ENCODE peak calls at places on chromosomes 2 and 18, in six cellular contexts. A is A549, V is K562, X is NB4, M is GM12878, I is HepG2. K is an unnamed sample.

GRCh38 chr2:232492963-232493700 is 5.5 kb upstream of the ECEL1 start:
- DNase-seq in A (no peak), V (no peak), X (no peak), M (no peak), I (no peak), K (no peak)

GRCh38 chr2:54830546-54830945 is 107.1 kb downstream of the EML6 start:
- DNase-seq in A (no peak), V (no peak), X (no peak), M (no peak), I (no peak), K (peak)

GRCh38 chr2:723761-724160 is 46.6 kb upstream of the TMEM18 start:
- DNase-seq in A (no peak), V (no peak), X (no peak), M (no peak), I (no peak), K (no peak)

GRCh38 chr18:78073275-78073674 is 823.6 kb downstream of the GALR1 start:
- DNase-seq in A (no peak), V (no peak), X (peak), M (no peak), I (no peak), K (no peak)

GRCh38 chr18:38244360-38244940 is 678.9 kb upstream of the CELF4 start:
- DNase-seq in A (no peak), V (no peak), X (no peak), M (no peak), I (no peak), K (no peak)

GRCh38 chr2:98634406-98635092 is 26.2 kb downstream of the UNC50 start:
- DNase-seq in A (peak), V (peak), X (peak), M (no peak), I (peak), K (peak)

GRCh38 chr2:44620189-44620990 is 258.6 kb downstream of the CAMKMT start:
- DNase-seq in A (no peak), V (no peak), X (no peak), M (no peak), I (no peak), K (no peak)

GRCh38 chr2:225027061-225027762 is 15.1 kb downstream of the DOCK10 start:
- DNase-seq in A (no peak), V (no peak), X (peak), M (no peak), I (no peak), K (no peak)

GRCh38 chr2:156087875-156088274 is 244.6 kb downstream of the NR4A2 start:
- DNase-seq in A (no peak), V (no peak), X (no peak), M (no peak), I (no peak), K (no peak)

GRCh38 chr2:222361787-222362186 is 62.6 kb upstream of the SGPP2 start:
- DNase-seq in A (no peak), V (no peak), X (no peak), M (no peak), I (no peak), K (peak)

GRCh38 chr2:68784191-68784590 is 49.6 kb downstream of the ARHGAP25 start:
- DNase-seq in A (no peak), V (no peak), X (peak), M (no peak), I (no peak), K (no peak)

GRCh38 chr2:177597759-177598158 is 205.2 kb downstream of the AGPS start:
- DNase-seq in A (no peak), V (no peak), X (no peak), M (no peak), I (no peak), K (peak)

GRCh38 chr2:6526093-6526824 is 339.4 kb downstream of the CMPK2 start:
- DNase-seq in A (no peak), V (no peak), X (peak), M (peak), I (peak), K (no peak)

GRCh38 chr2:168210216-168210897 is 37.0 kb downstream of the STK39 start:
- DNase-seq in A (no peak), V (no peak), X (peak), M (no peak), I (no peak), K (no peak)

GRCh38 chr2:209348453-209348852 is 75.4 kb upstream of the MAP2 start:
- DNase-seq in A (no peak), V (no peak), X (no peak), M (no peak), I (no peak), K (no peak)

GRCh38 chr18:59988098-59988706 is 88.4 kb downstream of the PMAIP1 start:
- DNase-seq in A (peak), V (peak), X (peak), M (no peak), I (peak), K (peak)

GRCh38 chr2:226183033-226183432 is 616.6 kb downstream of the IRS1 start:
- DNase-seq in A (no peak), V (no peak), X (no peak), M (no peak), I (no peak), K (no peak)

GRCh38 chr2:18301421-18302139 is 258.9 kb downstream of the RDH14 start:
- DNase-seq in A (no peak), V (no peak), X (no peak), M (no peak), I (no peak), K (no peak)

DNA sequence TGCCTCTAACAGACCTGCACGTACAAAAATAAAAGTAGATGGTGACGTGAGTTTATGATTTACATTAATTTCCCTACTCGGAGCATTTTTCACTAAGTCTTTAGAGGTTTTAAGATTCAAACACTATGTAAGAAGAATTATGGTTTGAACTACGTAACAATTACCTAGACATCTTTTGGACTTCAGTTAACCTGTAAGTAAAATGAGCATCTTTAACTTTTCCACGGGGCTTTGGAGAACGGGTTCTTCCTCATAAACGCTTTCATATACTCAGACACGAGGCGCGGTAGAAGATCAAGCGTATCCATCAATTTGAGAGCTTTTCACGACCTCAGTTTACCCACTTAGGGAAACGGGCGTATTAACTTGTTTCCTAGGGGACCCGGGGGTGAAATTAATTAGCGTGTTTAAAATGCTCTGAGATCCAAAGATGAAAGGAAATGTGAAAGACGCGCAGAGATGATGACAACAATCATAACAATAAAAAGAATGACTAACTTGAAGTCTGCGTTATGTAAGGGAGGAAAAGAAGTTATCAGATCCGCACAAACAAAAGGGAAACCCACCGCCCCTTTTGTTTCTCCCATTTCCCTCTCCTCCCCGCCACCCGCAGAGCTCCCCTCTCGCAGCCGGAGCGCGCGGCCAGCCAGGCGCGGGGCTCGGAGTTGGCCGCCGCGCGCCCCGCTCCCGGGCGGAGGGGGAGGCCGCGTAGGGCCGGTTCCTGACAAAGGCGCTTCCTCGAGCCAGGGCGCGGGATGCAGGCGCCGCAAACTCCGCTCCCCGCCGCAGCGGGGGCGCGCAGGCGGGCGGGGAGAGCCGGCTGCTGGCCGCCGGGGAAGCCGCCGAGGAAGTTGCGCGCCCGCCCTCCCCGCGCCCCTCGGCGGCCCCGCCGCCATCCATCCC is 815 bp downstream of the PELI1 start:
- DNase-seq in A (peak), V (peak), X (peak), M (no peak), I (peak), K (peak)
- TF ChIP-seq MYC in A (no peak), V (no peak), X (no peak), M (no peak), I (no peak), K (no peak)

GRCh38 chr18:22171839-22172582 is 2.6 kb downstream of the GATA6 start:
- DNase-seq in A (no peak), V (no peak), X (no peak), M (no peak), I (no peak), K (no peak)
- H3K4me3 ChIP-seq in A (no peak), V (no peak), X (no peak), M (no peak), I (no peak), K (peak)

GRCh38 chr2:26571316-26571715 is 69.8 kb downstream of the CIB4 start:
- DNase-seq in A (no peak), V (no peak), X (no peak), M (no peak), I (no peak), K (no peak)
- TF ChIP-seq MYC in A (no peak), V (no peak), X (no peak), M (no peak), I (no peak), K (no peak)

DNA sequence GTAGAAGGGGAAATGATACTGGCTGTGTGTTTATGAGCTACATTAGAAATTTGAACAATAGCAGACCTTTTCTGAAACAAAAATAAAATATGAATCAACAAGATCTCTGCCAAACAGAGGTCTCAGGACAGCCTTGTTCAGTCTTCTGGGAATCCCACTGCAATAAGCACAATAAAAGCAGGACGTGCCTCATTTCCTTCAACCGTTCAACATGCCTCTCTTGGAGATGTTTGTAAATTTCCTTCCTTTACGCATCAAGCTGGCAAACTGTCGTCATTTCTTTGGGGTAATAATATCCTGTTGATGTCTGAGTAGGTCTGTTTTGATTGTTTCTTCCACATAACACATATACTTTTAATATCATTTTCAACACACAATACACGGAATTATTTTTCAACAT is 77.2 kb downstream of the TCF4 start:
- DNase-seq in A (no peak), V (no peak), X (no peak), M (no peak), I (no peak), K (peak)
- H3K4me3 ChIP-seq in A (no peak), V (no peak), X (no peak), M (peak), I (no peak), K (no peak)

GRCh38 chr2:37647941-37648315 is 23.5 kb downstream of the CDC42EP3 start:
- DNase-seq in A (no peak), V (no peak), X (no peak), M (no peak), I (no peak), K (no peak)

GRCh38 chr2:37645363-37645762 is 26.1 kb downstream of the CDC42EP3 start:
- DNase-seq in A (no peak), V (no peak), X (peak), M (no peak), I (no peak), K (peak)

GRCh38 chr2:37643102-37644078 is 28.1 kb downstream of the CDC42EP3 start:
- DNase-seq in A (no peak), V (no peak), X (no peak), M (no peak), I (no peak), K (peak)

GRCh38 chr2:37644191-37644590 is 27.3 kb downstream of the CDC42EP3 start:
- DNase-seq in A (no peak), V (no peak), X (no peak), M (no peak), I (no peak), K (peak)

GRCh38 chr2:37645836-37646235 is 25.6 kb downstream of the CDC42EP3 start:
- DNase-seq in A (no peak), V (no peak), X (no peak), M (no peak), I (peak), K (no peak)
- TF ChIP-seq MYC in A (no peak), V (no peak), X (no peak), M (no peak), I (no peak), K (no peak)

GRCh38 chr18:79510046-79510685 is 114.4 kb downstream of the NFATC1 start:
- DNase-seq in A (no peak), V (no peak), X (no peak), M (no peak), I (no peak), K (no peak)

GRCh38 chr18:79509536-79509930 is 113.8 kb downstream of the NFATC1 start:
- DNase-seq in A (no peak), V (no peak), X (no peak), M (no peak), I (no peak), K (no peak)

GRCh38 chr18:79507076-79507545 is 111.4 kb downstream of the NFATC1 start:
- DNase-seq in A (no peak), V (peak), X (peak), M (no peak), I (no peak), K (peak)

GRCh38 chr18:79507546-79508480 is 112.1 kb downstream of the NFATC1 start:
- DNase-seq in A (no peak), V (peak), X (peak), M (no peak), I (no peak), K (peak)

GRCh38 chr18:79508565-79509535 is 113.1 kb downstream of the NFATC1 start:
- DNase-seq in A (no peak), V (no peak), X (peak), M (no peak), I (no peak), K (no peak)
- H3K4me3 ChIP-seq in A (no peak), V (no peak), X (no peak), M (no peak), I (no peak), K (no peak)

GRCh38 chr2:9204939-9205338 is 1.7 kb upstream of the ASAP2 start:
- DNase-seq in A (no peak), V (no peak), X (no peak), M (no peak), I (peak), K (no peak)

GRCh38 chr2:9205963-9206948 is at the start of gene ASAP2:
- DNase-seq in A (peak), V (peak), X (peak), M (no peak), I (peak), K (peak)

GRCh38 chr2:9207641-9208301 is 1.2 kb downstream of the ASAP2 start:
- DNase-seq in A (peak), V (peak), X (peak), M (no peak), I (no peak), K (peak)

GRCh38 chr2:9205481-9205880 is 1.1 kb upstream of the ASAP2 start:
- DNase-seq in A (no peak), V (no peak), X (peak), M (no peak), I (peak), K (no peak)

DNA sequence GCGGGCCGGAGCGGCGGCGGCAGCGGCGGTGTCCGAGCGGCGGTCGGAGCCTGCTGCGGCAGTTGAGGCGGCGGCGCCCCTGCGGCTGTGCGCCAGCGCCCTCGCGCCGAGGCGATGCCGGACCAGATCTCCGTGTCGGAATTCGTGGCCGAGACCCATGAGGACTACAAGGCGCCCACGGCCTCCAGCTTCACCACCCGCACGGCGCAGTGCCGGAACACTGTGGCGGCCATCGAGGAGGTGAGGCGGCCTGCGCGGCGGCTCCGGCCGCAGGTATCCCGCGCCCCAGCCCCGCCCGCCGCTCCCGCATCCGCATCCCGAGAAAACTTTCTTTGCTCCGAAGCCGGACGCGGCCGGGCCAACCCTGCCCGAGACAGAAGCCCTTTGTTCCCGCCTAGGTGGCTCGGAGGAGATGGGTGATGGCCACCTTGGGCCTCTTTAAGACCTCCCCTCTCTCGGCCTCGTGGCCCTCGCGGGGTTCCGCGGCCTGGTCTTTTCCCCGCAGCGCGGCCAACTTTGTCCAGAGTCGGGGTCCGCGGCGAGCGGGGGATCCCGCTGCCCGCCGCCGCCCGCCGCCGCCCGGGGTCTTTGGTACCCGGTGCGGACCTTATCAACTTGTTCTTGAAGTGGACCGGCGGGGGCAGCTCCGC is 504 bp downstream of the ASAP2 start:
- DNase-seq in A (peak), V (no peak), X (peak), M (no peak), I (no peak), K (peak)
- TF ChIP-seq MYC in A (no peak), V (no peak), X (no peak), M (no peak), I (peak), K (no peak)

GRCh38 chr18:7196421-7196820 is 34.5 kb upstream of the LRRC30 start:
- DNase-seq in A (no peak), V (peak), X (no peak), M (no peak), I (no peak), K (no peak)

GRCh38 chr18:7202119-7202680 is 28.7 kb upstream of the LRRC30 start:
- DNase-seq in A (no peak), V (no peak), X (no peak), M (no peak), I (no peak), K (no peak)

GRCh38 chr18:7201096-7201495 is 29.8 kb upstream of the LRRC30 start:
- DNase-seq in A (no peak), V (no peak), X (no peak), M (no peak), I (no peak), K (no peak)

DNA sequence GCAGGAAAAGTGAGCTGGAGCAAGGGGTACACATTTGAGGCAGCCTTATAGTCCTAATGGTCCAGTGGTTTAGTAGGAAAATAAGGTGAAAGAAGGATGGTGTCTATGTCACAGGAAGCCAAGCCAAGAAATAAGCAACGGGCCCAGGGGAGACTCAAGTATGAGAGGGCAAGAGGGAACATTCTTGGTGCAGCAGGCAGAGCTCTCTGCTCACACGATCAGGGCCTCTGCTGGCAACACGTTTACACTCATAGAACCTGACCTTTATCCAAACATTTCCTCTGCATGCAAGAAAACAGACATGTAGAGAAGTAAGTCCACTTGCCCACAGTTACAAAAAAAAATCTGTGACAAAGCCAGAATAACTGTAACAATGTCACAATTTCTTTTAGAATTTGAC is 32.6 kb upstream of the LRRC30 start:
- DNase-seq in A (no peak), V (no peak), X (no peak), M (no peak), I (no peak), K (no peak)
- H3K4me3 ChIP-seq in A (no peak), V (no peak), X (no peak), M (no peak), I (no peak), K (no peak)

K was measured in endothelial cell of umbilical vein.